ENCODE peak calls at places on chromosomes 11 and 22, in six cellular contexts. E, N, V, H, B and L are unnamed samples.
A peak's percentile ranks its signal among the peaks of the same experiment; 100 is the strongest.

GRCh38 chr11:104254347-104254746 is 90.4 kb upstream of the PDGFD start:
- DNase-seq in E (peak; percentile 63), N (no peak), V (peak; percentile 77), H (no peak), B (peak; percentile 12), L (peak; percentile 45)

GRCh38 chr11:65551572-65552398 is 6.4 kb downstream of the LTBP3 start:
- DNase-seq in E (peak; percentile 86), N (peak; percentile 51), V (peak; percentile 27), H (peak; percentile 69), B (peak; percentile 87), L (peak; percentile 52)

GRCh38 chr22:23014250-23014649 is 56.1 kb upstream of the GNAZ start:
- DNase-seq in E (no peak), N (no peak), V (no peak), H (no peak), B (no peak), L (no peak)

GRCh38 chr11:2424811-2425495 is 19.4 kb downstream of the TRPM5 start:
- DNase-seq in E (no peak), N (no peak), V (no peak), H (peak; percentile 33), B (no peak), L (no peak)

GRCh38 chr11:122864386-122864785 is 18.2 kb upstream of the JHY start:
- DNase-seq in E (no peak), N (no peak), V (no peak), H (no peak), B (no peak), L (no peak)

GRCh38 chr22:17952273-17952801 is 72.0 kb downstream of the MICAL3 start:
- DNase-seq in E (peak; percentile 71), N (no peak), V (no peak), H (no peak), B (peak; percentile 59), L (no peak)

GRCh38 chr22:36929621-36930020 is 16.2 kb downstream of the CSF2RB start:
- DNase-seq in E (no peak), N (no peak), V (no peak), H (no peak), B (no peak), L (no peak)

GRCh38 chr11:1876361-1877063 is 15.2 kb downstream of the PRR33 start:
- DNase-seq in E (peak; percentile 39), N (no peak), V (peak; percentile 34), H (peak; percentile 86), B (peak; percentile 66), L (peak; percentile 79)

GRCh38 chr11:117907276-117908110 is 21.7 kb downstream of the TMPRSS13 start:
- DNase-seq in E (peak; percentile 98), N (peak; percentile 23), V (peak; percentile 64), H (peak; percentile 89), B (peak; percentile 91), L (peak; percentile 71)

GRCh38 chr22:24191381-24191841 is 10.1 kb downstream of the SUSD2 start:
- DNase-seq in E (no peak), N (no peak), V (peak; percentile 11), H (no peak), B (no peak), L (no peak)

GRCh38 chr22:36445158-36445668 is 36.2 kb downstream of the TXN2 start:
- DNase-seq in E (peak; percentile 56), N (no peak), V (peak; percentile 15), H (peak; percentile 75), B (no peak), L (peak; percentile 71)

GRCh38 chr22:27999876-28000275 is 80.8 kb upstream of the PITPNB start:
- DNase-seq in E (no peak), N (no peak), V (no peak), H (peak; percentile 4), B (no peak), L (no peak)

GRCh38 chr11:66228521-66228920 is 39.9 kb upstream of the RAB1B start:
- DNase-seq in E (peak; percentile 51), N (no peak), V (no peak), H (no peak), B (no peak), L (no peak)

GRCh38 chr11:8870461-8871282 is 40.3 kb upstream of the AKIP1 start:
- DNase-seq in E (peak; percentile 77), N (no peak), V (no peak), H (peak; percentile 67), B (peak; percentile 84), L (peak; percentile 78)

GRCh38 chr11:27437824-27438594 is 34.6 kb downstream of the LGR4 start:
- DNase-seq in E (no peak), N (no peak), V (no peak), H (no peak), B (no peak), L (no peak)

GRCh38 chr11:93221539-93221938 is 23.7 kb upstream of the SLC36A4 start:
- DNase-seq in E (no peak), N (no peak), V (no peak), H (no peak), B (peak; percentile 49), L (no peak)

GRCh38 chr11:101442936-101443521 is 140.8 kb downstream of the TRPC6 start:
- DNase-seq in E (peak; percentile 53), N (no peak), V (no peak), H (no peak), B (no peak), L (peak; percentile 16)

GRCh38 chr11:94974178-94974577 is 669 bp downstream of the KDM4D start:
- DNase-seq in E (no peak), N (no peak), V (no peak), H (no peak), B (no peak), L (no peak)

GRCh38 chr11:78265326-78265725 is 76.6 kb downstream of the USP35 start:
- DNase-seq in E (no peak), N (no peak), V (no peak), H (no peak), B (no peak), L (no peak)

GRCh38 chr11:441418-442274 is at the start of gene ANO9:
- DNase-seq in E (peak; percentile 46), N (peak; percentile 60), V (no peak), H (peak; percentile 43), B (peak; percentile 90), L (no peak)

GRCh38 chr11:24249921-24250320 is 246.9 kb upstream of the LUZP2 start:
- DNase-seq in E (no peak), N (no peak), V (no peak), H (no peak), B (no peak), L (no peak)

GRCh38 chr11:65539401-65540289 is 14.8 kb downstream of the SCYL1 start:
- DNase-seq in E (peak; percentile 95), N (no peak), V (no peak), H (no peak), B (peak; percentile 85), L (no peak)

GRCh38 chr11:36339899-36340298 is 43.8 kb downstream of the PRR5L start:
- DNase-seq in E (no peak), N (no peak), V (no peak), H (no peak), B (no peak), L (no peak)

GRCh38 chr11:87473174-87473573 is 435.4 kb downstream of the TMEM135 start:
- DNase-seq in E (no peak), N (no peak), V (no peak), H (peak; percentile 36), B (no peak), L (peak; percentile 79)

GRCh38 chr11:44082645-44083044 is 12.8 kb upstream of the EXT2 start:
- DNase-seq in E (no peak), N (no peak), V (no peak), H (no peak), B (no peak), L (no peak)

GRCh38 chr22:38578505-38578904 is 8.5 kb upstream of the DMC1 start:
- DNase-seq in E (no peak), N (no peak), V (no peak), H (no peak), B (no peak), L (no peak)

GRCh38 chr22:30013201-30013600 is 67.1 kb upstream of the HORMAD2 start:
- DNase-seq in E (no peak), N (no peak), V (no peak), H (no peak), B (no peak), L (no peak)

GRCh38 chr11:122276221-122276620 is 160.2 kb upstream of the BLID start:
- DNase-seq in E (no peak), N (no peak), V (no peak), H (no peak), B (no peak), L (no peak)

GRCh38 chr11:107576497-107577086 is 11.1 kb upstream of the ALKBH8 start:
- DNase-seq in E (peak; percentile 66), N (peak; percentile 24), V (peak; percentile 67), H (peak; percentile 60), B (peak; percentile 61), L (peak; percentile 83)

GRCh38 chr11:41522899-41523672 is 63.6 kb upstream of the LRRC4C start:
- DNase-seq in E (no peak), N (no peak), V (no peak), H (no peak), B (no peak), L (no peak)

GRCh38 chr11:44952500-44953260 is 2.0 kb upstream of the TP53I11 start:
- DNase-seq in E (no peak), N (no peak), V (no peak), H (no peak), B (no peak), L (no peak)

GRCh38 chr11:59625703-59626102 is 10.1 kb upstream of the OSBP start:
- DNase-seq in E (no peak), N (no peak), V (no peak), H (no peak), B (no peak), L (no peak)